ENCODE peak calls at places on chromosomes 5 and 9, in nine cellular contexts. K, P, M, S, Z, R, L, F and B are unnamed samples.

GRCh38 chr5:83368835-83369234 is 102.7 kb upstream of the VCAN start:
- DNase-seq in F (no peak), R (no peak), P (no peak), L (no peak), K (no peak), M (no peak), Z (no peak), S (no peak), B (no peak)

GRCh38 chr5:129306725-129307124 is 153.4 kb upstream of the ADAMTS19 start:
- DNase-seq in S (no peak), R (peak; percentile 47), L (no peak), Z (no peak), M (no peak), P (no peak), F (peak; percentile 2), K (no peak), B (no peak)

GRCh38 chr9:114011313-114011712 is 66.8 kb downstream of the AMBP start:
- DNase-seq in P (no peak), L (no peak), S (no peak), M (no peak), R (peak; percentile 32), K (no peak), Z (peak; percentile 1), F (no peak), B (no peak)

GRCh38 chr5:53871050-53871449 is 310.6 kb downstream of the NDUFS4 start:
- DNase-seq in K (no peak), L (no peak), F (no peak), P (no peak), S (no peak), R (no peak), Z (no peak), M (no peak), B (no peak)

GRCh38 chr5:30592833-30593232 is 600.7 kb upstream of the CDH6 start:
- DNase-seq in K (no peak), P (no peak), M (no peak), L (no peak), S (no peak), R (no peak), Z (no peak), F (no peak), B (no peak)

GRCh38 chr9:76729980-76730737 is 34.1 kb upstream of the PCA3 start:
- DNase-seq in R (no peak), L (no peak), F (no peak), S (no peak), P (no peak), K (no peak), M (no peak), Z (no peak), B (no peak)

GRCh38 chr5:95725071-95725820 is 5.9 kb upstream of the RHOBTB3 start:
- DNase-seq in R (no peak), M (no peak), Z (no peak), L (no peak), S (no peak), P (no peak), F (no peak), K (no peak), B (no peak)

GRCh38 chr5:141343242-141343952 is at the start of gene PCDHGA3:
- DNase-seq in Z (peak; percentile 41), K (peak; percentile 58), S (no peak), F (no peak), R (no peak), L (no peak), P (no peak), M (peak; percentile 38), B (no peak)

GRCh38 chr9:131986576-131986975 is 93.1 kb downstream of the MED27 start:
- DNase-seq in R (no peak), K (no peak), S (no peak), F (no peak), Z (no peak), L (no peak), P (no peak), M (no peak), B (no peak)

GRCh38 chr9:68780377-68780707 is 75.3 kb downstream of the PIP5K1B start:
- DNase-seq in P (no peak), R (no peak), F (no peak), K (no peak), M (no peak), S (no peak), L (no peak), Z (no peak), B (no peak)

DNA sequence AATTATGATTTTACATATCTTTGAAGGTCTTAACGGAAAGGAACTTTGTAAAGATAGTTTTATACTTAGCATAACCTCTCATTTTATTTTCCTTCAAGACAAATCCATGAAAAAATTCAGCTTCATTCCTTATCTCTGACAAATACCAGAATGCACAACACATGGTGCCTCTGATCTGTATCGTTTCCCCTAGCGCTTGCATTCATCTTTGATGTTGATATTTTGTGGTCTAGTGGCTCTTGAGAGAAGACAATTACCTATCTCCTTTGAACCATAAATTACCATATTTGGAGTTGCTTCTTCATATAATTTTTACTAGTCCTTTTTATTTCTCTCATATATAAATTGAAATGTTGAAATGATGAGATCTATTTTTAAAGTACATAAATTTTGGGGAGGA is 551.3 kb downstream of the PDE4D start:
- DNase-seq in F (no peak), P (no peak), S (no peak), L (no peak), R (no peak), Z (no peak), K (peak; percentile 42), M (no peak), B (no peak)
- H3K27ac ChIP-seq in F (no peak overlapping the region), P (no peak overlapping the region), S (no peak overlapping the region), L (no peak overlapping the region), R (no peak overlapping the region), Z (no peak overlapping the region), K (no peak overlapping the region), M (no peak overlapping the region), B (no peak overlapping the region)

GRCh38 chr5:116557669-116558271 is 16.9 kb downstream of the SEMA6A start:
- DNase-seq in K (no peak), S (no peak), R (no peak), M (peak; percentile 27), Z (no peak), P (no peak), F (no peak), L (peak; percentile 44), B (no peak)
- TF ChIP-seq CTCF in K (peak; percentile 71), S (peak; percentile 52), R (peak; percentile 37), M (peak; percentile 50), Z (peak; percentile 19), P (peak; percentile 50), F (peak; percentile 45), L (peak; percentile 73), B (peak; percentile 72)

DNA sequence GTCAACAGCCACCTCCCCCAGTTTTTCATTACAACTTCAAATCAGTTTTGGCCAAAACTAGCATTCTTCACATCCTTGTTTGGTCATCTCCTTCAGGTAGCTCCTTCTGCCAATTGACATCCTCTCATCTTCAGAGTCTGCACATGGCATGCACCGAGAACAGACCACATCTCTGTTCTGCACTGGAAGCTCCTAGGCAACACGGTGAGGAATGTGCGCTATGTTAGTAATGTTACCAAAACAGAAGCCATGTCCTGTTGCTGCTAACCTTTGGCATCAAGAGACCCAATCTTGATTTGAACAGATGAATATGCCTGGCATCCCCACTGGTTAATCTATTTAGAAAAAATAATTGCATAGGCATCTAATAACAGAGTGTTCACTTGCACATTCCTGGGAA is 5.1 kb upstream of the HK3 start:
- DNase-seq in Z (no peak), L (no peak), K (no peak), R (no peak), F (no peak), P (no peak), M (no peak), S (no peak), B (no peak)
- H3K36me3 ChIP-seq in Z (peaks cover 40% of the 10 kb centered on the region), L (peaks cover 21% of the 10 kb centered on the region), K (peaks cover 44% of the 10 kb centered on the region), R (peaks cover 40% of the 10 kb centered on the region), F (peaks cover 23% of the 10 kb centered on the region), P (peaks cover 72% of the 10 kb centered on the region), M (peaks cover 29% of the 10 kb centered on the region), S (no peaks in the 10 kb centered on the region), B (peaks cover 69% of the 10 kb centered on the region)

DNA sequence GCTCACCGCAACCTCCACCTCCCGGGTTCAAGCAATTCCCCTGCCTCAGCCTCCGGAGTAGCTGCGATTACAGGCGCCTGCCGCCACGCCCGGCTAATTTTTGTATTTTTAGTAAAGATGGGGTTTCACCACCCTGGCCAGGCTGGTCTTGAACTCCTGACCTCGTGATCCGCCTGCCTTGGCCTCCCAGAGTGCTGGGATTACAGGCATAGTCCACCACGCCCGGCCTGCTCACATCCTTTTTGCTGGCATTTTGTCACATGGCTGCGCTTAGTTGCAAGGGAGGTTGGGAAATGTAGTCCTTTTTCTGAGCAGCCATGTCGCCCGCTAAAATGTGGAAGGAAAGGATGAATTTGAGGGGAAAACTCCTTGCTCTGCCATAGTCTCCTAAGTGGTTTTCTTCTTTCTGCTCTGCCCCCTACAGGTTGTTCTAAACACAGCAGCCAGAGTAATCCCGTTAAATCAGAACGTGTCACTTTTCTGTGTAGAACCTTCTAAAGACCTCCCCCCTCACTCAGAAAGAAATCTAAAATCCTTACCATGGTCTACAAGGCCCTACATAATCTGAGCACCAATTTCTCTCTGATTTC is 57.8 kb upstream of the HSPA9 start:
- DNase-seq in F (peak; percentile 49), P (peak; percentile 40), M (no peak), L (peak; percentile 90), Z (peak; percentile 68), S (peak; percentile 51), K (peak; percentile 75), R (no peak), B (peak; percentile 42)
- H3K27ac ChIP-seq in F (no peak overlapping the region), P (no peak overlapping the region), M (no peak overlapping the region), L (no peak overlapping the region), Z (no peak overlapping the region), S (no peak overlapping the region), K (no peak overlapping the region), R (no peak overlapping the region), B (no peak overlapping the region)

DNA sequence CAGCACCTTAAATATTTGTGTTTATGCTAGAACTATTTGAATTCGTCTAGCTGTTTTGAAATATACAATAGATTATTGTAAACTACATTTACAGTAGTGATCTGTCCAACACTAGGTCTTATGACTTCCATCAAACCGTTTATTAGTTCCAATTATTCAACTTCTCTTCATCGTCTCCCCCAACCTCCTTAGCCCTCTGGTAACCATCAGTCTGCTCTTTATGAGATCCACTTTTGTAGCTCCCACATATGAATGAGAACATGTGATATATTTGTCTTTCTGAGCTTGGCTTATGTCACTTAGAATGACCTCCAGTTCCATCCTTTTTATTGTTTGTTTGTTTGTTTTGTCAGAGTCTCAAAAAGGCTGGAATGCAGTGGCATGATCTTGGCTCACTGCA is 11.8 kb downstream of the DMXL1 start:
- DNase-seq in P (no peak), K (no peak), S (no peak), Z (no peak), L (no peak), R (no peak), F (no peak), M (no peak), B (no peak)
- TF ChIP-seq CTCF in P (no peak), K (no peak), S (no peak), Z (no peak), L (no peak), R (no peak), F (no peak), M (no peak), B (no peak)

DNA sequence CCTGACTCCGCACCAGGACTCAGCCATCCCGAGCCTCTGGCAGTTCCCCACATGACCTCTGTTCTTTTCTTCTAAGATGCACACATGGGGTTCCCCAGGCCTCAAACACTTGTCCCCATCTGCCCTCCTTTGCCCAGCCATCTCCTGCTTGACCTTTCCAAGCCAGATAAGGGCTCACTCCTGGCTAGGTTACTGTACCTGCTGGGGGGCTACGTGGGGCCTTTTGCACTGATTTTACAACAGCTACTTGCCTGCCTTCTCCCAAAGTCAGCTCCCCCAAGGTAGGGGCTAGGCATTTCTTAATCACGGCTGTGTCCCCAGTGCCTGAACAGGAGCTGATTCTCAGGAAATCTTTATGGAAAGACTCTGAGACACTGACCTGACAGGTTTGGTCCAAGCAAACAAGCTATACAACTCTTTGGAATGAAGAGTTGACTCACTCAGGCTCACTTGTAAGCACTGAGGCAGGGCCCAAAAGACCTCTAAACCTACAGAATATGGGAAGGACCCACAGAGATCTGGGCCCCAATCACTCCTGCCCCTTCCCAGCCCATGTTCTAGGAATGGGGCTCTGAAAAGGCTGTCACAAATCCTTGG is 2.5 kb downstream of the MACROH2A1 start:
- DNase-seq in M (no peak), K (no peak), S (no peak), Z (no peak), P (no peak), L (no peak), R (no peak), F (no peak), B (no peak)
- H3K36me3 ChIP-seq in M (peaks cover 8% of the 10 kb centered on the region), K (no peaks in the 10 kb centered on the region), S (no peaks in the 10 kb centered on the region), Z (no peaks in the 10 kb centered on the region), P (no peaks in the 10 kb centered on the region), L (no peaks in the 10 kb centered on the region), R (no peaks in the 10 kb centered on the region), F (no peaks in the 10 kb centered on the region), B (no peaks in the 10 kb centered on the region)